ENCODE peak calls at places on chromosomes 3 and 15, in six cellular contexts. M is H54; S is activated CD4-positive, CD25-positive, alpha-beta regulatory T cell; K is HFFc6; D is activated CD4-positive, alpha-beta T cell treated with anti-CD3 and anti-CD28 coated beads, Interleukin-2, amount 50 U/mL, for 1 hour; G is fibroblast of lung. R is an unnamed sample.

GRCh38 chr3:14537590-14538450 is 2.3 kb downstream of the GRIP2 start:
- DNase-seq in K (peak), D (no peak), M (no peak), S (no peak), G (no peak), R (no peak)

GRCh38 chr3:71208273-71209095 is 375.0 kb downstream of the FOXP1 start:
- DNase-seq in M (no peak), G (peak), D (no peak), S (no peak), K (no peak), R (no peak)

GRCh38 chr3:117661636-117662095 is 952.1 kb downstream of the TUSC7 start:
- DNase-seq in K (peak), G (peak), D (no peak), S (no peak), M (no peak), R (no peak)

GRCh38 chr3:63662500-63662899 is 10.0 kb downstream of the SNTN start:
- DNase-seq in K (peak), D (no peak), G (no peak), M (no peak), S (no peak), R (no peak)

GRCh38 chr3:67349551-67350174 is 304.7 kb downstream of the SUCLG2 start:
- DNase-seq in M (no peak), K (no peak), D (no peak), G (peak), S (no peak), R (no peak)

GRCh38 chr3:73503781-73504180 is 121.0 kb downstream of the PDZRN3 start:
- DNase-seq in G (peak), S (no peak), D (no peak), K (no peak), M (no peak), R (no peak)

GRCh38 chr3:125383744-125384143 is 8.6 kb upstream of the ZNF148 start:
- DNase-seq in K (no peak), M (no peak), G (no peak), D (no peak), S (no peak), R (no peak)

GRCh38 chr3:125213946-125214542 is 1.5 kb upstream of the SLC12A8 start:
- DNase-seq in K (peak), G (no peak), S (no peak), D (no peak), M (no peak), R (no peak)

GRCh38 chr3:24128195-24129005 is 183.3 kb downstream of the NR1D2 start:
- DNase-seq in D (no peak), M (no peak), G (peak), S (no peak), K (peak), R (no peak)

GRCh38 chr3:103653996-103654395 is 1219.2 kb downstream of the ZPLD1 start:
- DNase-seq in M (no peak), K (no peak), D (no peak), G (no peak), S (no peak), R (no peak)

GRCh38 chr3:81910244-81910852 is 148.9 kb upstream of the GBE1 start:
- DNase-seq in D (no peak), G (peak), M (no peak), S (no peak), K (peak), R (no peak)

GRCh38 chr15:93543093-93543492 is 454.1 kb upstream of the RGMA start:
- DNase-seq in K (no peak), S (no peak), M (no peak), G (no peak), D (no peak), R (no peak)

GRCh38 chr3:44016818-44017217 is 224.9 kb upstream of the TOPAZ1 start:
- DNase-seq in K (no peak), D (no peak), G (no peak), M (no peak), S (no peak), R (no peak)

GRCh38 chr3:174035317-174035886 is 637.9 kb downstream of the NLGN1 start:
- DNase-seq in M (no peak), K (no peak), G (peak), D (no peak), S (no peak), R (no peak)

GRCh38 chr3:122725106-122725505 is 44.5 kb downstream of the PARP14 start:
- DNase-seq in S (no peak), K (no peak), D (no peak), G (no peak), M (no peak), R (no peak)

GRCh38 chr3:193451881-193452280 is 73.3 kb upstream of the ATP13A5 start:
- DNase-seq in S (no peak), D (no peak), M (no peak), G (no peak), K (no peak), R (no peak)

GRCh38 chr3:54120657-54121403 is 1.5 kb upstream of the CACNA2D3 start:
- DNase-seq in D (no peak), M (no peak), K (no peak), G (no peak), S (no peak), R (no peak)

GRCh38 chr3:141127344-141128125 is 76.4 kb downstream of the SPSB4 start:
- DNase-seq in D (no peak), S (no peak), M (no peak), G (no peak), K (no peak), R (no peak)

GRCh38 chr3:156024904-156025303 is 95.5 kb upstream of the KCNAB1 start:
- DNase-seq in G (peak), M (no peak), S (no peak), K (no peak), D (no peak), R (no peak)

GRCh38 chr3:57977755-57978715 is 30.2 kb upstream of the FLNB start:
- DNase-seq in M (no peak), G (no peak), K (no peak), S (no peak), D (no peak), R (no peak)

GRCh38 chr3:120214161-120214560 is 70.9 kb downstream of the GPR156 start:
- DNase-seq in M (no peak), G (no peak), D (no peak), K (no peak), S (no peak), R (no peak)

GRCh38 chr3:45958333-45958791 is 15.1 kb downstream of the CXCR6 start:
- DNase-seq in D (no peak), K (peak), M (no peak), G (no peak), S (no peak), R (no peak)

GRCh38 chr3:41317298-41317697 is 118.0 kb downstream of the CTNNB1 start:
- DNase-seq in G (no peak), M (no peak), K (no peak), S (no peak), D (no peak), R (no peak)

GRCh38 chr15:80991446-80991845 is 1.8 kb upstream of the MESD start:
- DNase-seq in G (peak), D (no peak), S (no peak), K (no peak), M (no peak), R (no peak)

GRCh38 chr3:179720196-179720595 is 67.4 kb downstream of the USP13 start:
- DNase-seq in K (no peak), G (no peak), D (no peak), S (no peak), M (no peak), R (no peak)

GRCh38 chr3:45225465-45226205 is 452 bp downstream of the TMEM158 start:
- DNase-seq in G (no peak), K (no peak), M (no peak), S (peak), D (peak), R (peak)

GRCh38 chr15:41332788-41333527 is at the start of gene NUSAP1:
- DNase-seq in G (no peak), K (no peak), M (no peak), D (no peak), S (no peak), R (no peak)